ENCODE peak calls at places on chromosomes 12 and 14, in six cellular contexts. X is adipocyte, Q is HCT116, P is neuronal stem cell, B is GM23248, R is MM.1S. L is an unnamed sample.

GRCh38 chr14:94773017-94773681 is 3.2 kb upstream of the GSC start:
- DNase-seq in X (no peak), Q (no peak), P (no peak), B (no peak), R (no peak), L (peak; percentile 88)

GRCh38 chr12:108327621-108328371 is 11.3 kb downstream of the CMKLR1 start:
- DNase-seq in X (no peak), Q (no peak), P (no peak), B (no peak), R (no peak), L (no peak)

GRCh38 chr12:109719123-109720022 is 5.7 kb downstream of the FAM222A start:
- DNase-seq in X (peak; percentile 22), Q (no peak), P (no peak), B (no peak), R (no peak), L (peak; percentile 88)

GRCh38 chr14:29741909-29742401 is 185.7 kb downstream of the PRKD1 start:
- DNase-seq in X (peak; percentile 65), Q (no peak), P (no peak), B (peak; percentile 46), R (no peak), L (no peak)

GRCh38 chr14:53399057-53399456 is 245.9 kb upstream of the DDHD1 start:
- DNase-seq in X (peak; percentile 31), Q (peak; percentile 22), P (peak; percentile 11), B (peak; percentile 42), R (no peak), L (peak; percentile 84)

GRCh38 chr12:26870491-26871419 is 37.8 kb upstream of the ITPR2 start:
- DNase-seq in X (peak; percentile 66), Q (peak; percentile 33), P (no peak), B (peak; percentile 52), R (peak; percentile 80), L (no peak)

GRCh38 chr14:90053044-90053443 is 8.8 kb upstream of the KCNK13 start:
- DNase-seq in X (no peak), Q (no peak), P (no peak), B (peak; percentile 69), R (no peak), L (no peak)

GRCh38 chr12:48901278-48901677 is 24.0 kb downstream of the FKBP11 start:
- DNase-seq in X (peak; percentile 25), Q (no peak), P (no peak), B (peak; percentile 80), R (peak; percentile 15), L (no peak)

GRCh38 chr14:89540009-89540829 is 123.2 kb upstream of the FOXN3 start:
- DNase-seq in X (peak; percentile 84), Q (no peak), P (no peak), B (peak; percentile 31), R (no peak), L (no peak)

GRCh38 chr12:70849265-70849960 is 71.1 kb downstream of the PTPRR start:
- DNase-seq in X (peak; percentile 59), Q (peak; percentile 16), P (no peak), B (peak; percentile 60), R (peak; percentile 35), L (no peak)

GRCh38 chr14:93132472-93133065 is 16.8 kb upstream of the ITPK1 start:
- DNase-seq in X (no peak), Q (no peak), P (no peak), B (peak; percentile 37), R (peak; percentile 8), L (peak; percentile 70)

GRCh38 chr14:91140672-91141071 is 26.8 kb downstream of the DGLUCY start:
- DNase-seq in X (peak; percentile 26), Q (peak; percentile 41), P (peak; percentile 15), B (peak; percentile 32), R (no peak), L (peak; percentile 83)

GRCh38 chr12:120936197-120936596 is 32.0 kb upstream of the SPPL3 start:
- DNase-seq in X (no peak), Q (no peak), P (no peak), B (no peak), R (no peak), L (no peak)

GRCh38 chr14:104770851-104771272 is 17.9 kb downstream of the SIVA1 start:
- DNase-seq in X (no peak), Q (no peak), P (no peak), B (peak; percentile 49), R (no peak), L (peak; percentile 72)

GRCh38 chr14:96852823-96853422 is 55.7 kb downstream of the VRK1 start:
- DNase-seq in X (peak; percentile 82), Q (peak; percentile 26), P (no peak), B (peak; percentile 78), R (no peak), L (no peak)

GRCh38 chr14:32818576-32818975 is 120.1 kb upstream of the NPAS3 start:
- DNase-seq in X (no peak), Q (no peak), P (no peak), B (no peak), R (no peak), L (no peak)

GRCh38 chr12:14905269-14906004 is 19.8 kb upstream of the MGP start:
- DNase-seq in X (no peak), Q (no peak), P (no peak), B (no peak), R (no peak), L (no peak)
- H3K9me3 ChIP-seq in X (no peaks in the 10 kb centered on the region), Q (no peaks in the 10 kb centered on the region), P (no peaks in the 10 kb centered on the region), B (no peaks in the 10 kb centered on the region), R (no peaks in the 10 kb centered on the region), L (no peaks in the 10 kb centered on the region)

GRCh38 chr12:6278439-6279255 is 31.8 kb upstream of the PLEKHG6 start:
- DNase-seq in X (peak; percentile 96), Q (no peak), P (peak; percentile 78), B (peak; percentile 95), R (peak; percentile 75), L (peak; percentile 98)

GRCh38 chr12:6279631-6280030 is 30.9 kb upstream of the PLEKHG6 start:
- DNase-seq in X (no peak), Q (no peak), P (no peak), B (peak; percentile 51), R (no peak), L (peak; percentile 66)

GRCh38 chr12:6280053-6280469 is 30.4 kb upstream of the PLEKHG6 start:
- DNase-seq in X (peak; percentile 88), Q (peak; percentile 85), P (no peak), B (peak; percentile 94), R (no peak), L (peak; percentile 77)

GRCh38 chr12:6277982-6278438 is 32.5 kb upstream of the PLEKHG6 start:
- DNase-seq in X (no peak), Q (no peak), P (no peak), B (no peak), R (peak; percentile 59), L (no peak)

GRCh38 chr12:6279256-6279628 is 31.2 kb upstream of the PLEKHG6 start:
- DNase-seq in X (no peak), Q (no peak), P (no peak), B (no peak), R (no peak), L (peak; percentile 69)
- H3K4me3 ChIP-seq in X (no peak overlapping the region), Q (peak overlapping the region; percentile 27), P (no peak overlapping the region), B (no peak overlapping the region), R (peak overlapping the region; percentile 36), L (no peak overlapping the region)

GRCh38 chr12:22282283-22282682 is 52.2 kb downstream of the ST8SIA1 start:
- DNase-seq in X (no peak), Q (no peak), P (no peak), B (peak; percentile 92), R (no peak), L (no peak)
- H3K9ac ChIP-seq in X (peak overlapping the region; percentile 73), Q (no peak overlapping the region), P (no peak overlapping the region), B (peak overlapping the region; percentile 70), R (no peak overlapping the region), L (no peak overlapping the region)

DNA sequence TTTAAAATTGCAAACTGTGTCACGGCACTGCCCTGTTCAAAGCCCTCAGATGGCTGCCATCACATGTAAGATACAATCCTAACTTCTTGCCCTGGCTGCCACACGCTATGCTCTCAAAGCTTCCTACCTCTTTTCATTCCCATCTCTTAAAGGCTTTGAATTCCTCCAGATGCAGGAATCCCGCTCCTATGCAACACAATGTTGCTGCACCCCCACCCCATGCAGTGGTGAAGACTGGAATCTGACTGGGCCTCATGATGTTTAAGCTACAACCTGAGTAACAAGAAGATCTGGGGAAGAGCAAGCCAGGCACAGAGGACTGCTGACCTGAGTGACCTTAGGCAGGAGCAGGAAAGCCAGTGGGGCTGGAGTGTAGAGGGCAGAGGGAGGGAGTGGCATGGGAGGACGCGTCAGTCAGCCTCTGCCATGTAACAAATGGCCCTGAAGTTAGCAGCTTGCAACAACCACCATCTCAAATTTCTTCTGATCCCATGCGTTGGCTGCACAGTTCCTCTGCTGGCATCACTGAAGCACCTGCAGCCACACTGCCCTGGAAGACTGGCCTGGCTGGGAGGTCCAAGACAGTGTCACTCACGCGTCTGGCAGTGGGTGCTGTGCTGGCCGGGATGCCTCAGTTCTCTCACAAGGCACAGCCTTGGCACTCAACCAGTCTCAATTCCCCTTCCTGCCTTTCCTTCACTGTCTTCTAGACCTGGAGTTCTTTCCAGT is 382.7 kb downstream of the BCL11B start:
- DNase-seq in X (no peak), Q (no peak), P (no peak), B (no peak), R (no peak), L (peak; percentile 63)
- H3K9me3 ChIP-seq in X (peaks cover 3% of the 10 kb centered on the region), Q (no peaks in the 10 kb centered on the region), P (no peaks in the 10 kb centered on the region), B (no peaks in the 10 kb centered on the region), R (no peaks in the 10 kb centered on the region), L (no peaks in the 10 kb centered on the region)